ENCODE peak calls at places on chromosomes 1 and 21, in four cellular contexts. One of them, this sample, is unnamed.

GRCh38 chr1:206551985-206552325 is 44.6 kb downstream of the RASSF5 start:
- DNase-seq in body of pancreas: no peak
- DNase-seq in mesenchymal stem cell: no peak
- DNase-seq in A549: no peak
- DNase-seq in this sample: no peak

GRCh38 chr1:17549384-17549783 is 9.9 kb downstream of the ARHGEF10L start:
- DNase-seq in mesenchymal stem cell: no peak
- DNase-seq in A549: no peak
- DNase-seq in body of pancreas: no peak
- DNase-seq in this sample: no peak

GRCh38 chr21:33931799-33932390 is 16.3 kb upstream of the ATP5PO start:
- DNase-seq in A549: no peak
- DNase-seq in mesenchymal stem cell: peak; percentile 55
- DNase-seq in body of pancreas: no peak
- DNase-seq in this sample: no peak

GRCh38 chr1:29812397-29813135 is 576.2 kb downstream of the PTPRU start:
- DNase-seq in body of pancreas: no peak
- DNase-seq in A549: no peak
- DNase-seq in mesenchymal stem cell: no peak
- DNase-seq in this sample: no peak

GRCh38 chr1:36134031-36134430 is 9.0 kb upstream of the COL8A2 start:
- DNase-seq in body of pancreas: no peak
- DNase-seq in mesenchymal stem cell: no peak
- DNase-seq in A549: no peak
- DNase-seq in this sample: no peak

GRCh38 chr1:228336308-228337030 is 70.2 kb downstream of the TRIM11 start:
- DNase-seq in body of pancreas: peak; percentile 6
- DNase-seq in mesenchymal stem cell: no peak
- DNase-seq in A549: no peak
- DNase-seq in this sample: no peak

GRCh38 chr1:40690919-40691537 is 476 bp upstream of the NFYC start:
- DNase-seq in body of pancreas: no peak
- DNase-seq in A549: no peak
- DNase-seq in mesenchymal stem cell: no peak
- DNase-seq in this sample: no peak

GRCh38 chr1:167173516-167174184 is 47.0 kb upstream of the POU2F1 start:
- DNase-seq in mesenchymal stem cell: peak; percentile 50
- DNase-seq in body of pancreas: no peak
- DNase-seq in A549: no peak
- DNase-seq in this sample: no peak

GRCh38 chr1:25703671-25704637 is 87.4 kb downstream of the MAN1C1 start:
- DNase-seq in mesenchymal stem cell: no peak
- DNase-seq in body of pancreas: no peak
- DNase-seq in A549: no peak
- DNase-seq in this sample: no peak

GRCh38 chr1:211579434-211580302 is 707 bp upstream of the SLC30A1 start:
- DNase-seq in body of pancreas: peak; percentile 86
- DNase-seq in A549: peak; percentile 48
- DNase-seq in mesenchymal stem cell: peak; percentile 56
- DNase-seq in this sample: peak; percentile 89

GRCh38 chr1:172477741-172478140 is 33.9 kb upstream of the PIGC start:
- DNase-seq in mesenchymal stem cell: no peak
- DNase-seq in body of pancreas: no peak
- DNase-seq in A549: no peak
- DNase-seq in this sample: no peak

GRCh38 chr1:216660561-216660960 is 62.7 kb downstream of the ESRRG start:
- DNase-seq in mesenchymal stem cell: no peak
- DNase-seq in A549: no peak
- DNase-seq in body of pancreas: no peak
- DNase-seq in this sample: no peak

GRCh38 chr1:201265771-201266170 is 17.5 kb upstream of the PKP1 start:
- DNase-seq in A549: peak; percentile 40
- DNase-seq in mesenchymal stem cell: peak; percentile 6
- DNase-seq in body of pancreas: no peak
- DNase-seq in this sample: no peak

GRCh38 chr21:41973861-41974751 is 20.3 kb upstream of the C2CD2 start:
- DNase-seq in body of pancreas: no peak
- DNase-seq in A549: peak; percentile 23
- DNase-seq in mesenchymal stem cell: no peak
- DNase-seq in this sample: peak; percentile 26

GRCh38 chr1:171220551-171221175 is 27.6 kb upstream of the FMO1 start:
- DNase-seq in mesenchymal stem cell: peak; percentile 53
- DNase-seq in body of pancreas: no peak
- DNase-seq in A549: no peak
- DNase-seq in this sample: no peak

GRCh38 chr1:153572569-153573015 is 6.9 kb upstream of the S100A2 start:
- DNase-seq in mesenchymal stem cell: peak; percentile 87
- DNase-seq in body of pancreas: peak; percentile 85
- DNase-seq in A549: peak; percentile 86
- DNase-seq in this sample: peak; percentile 92

GRCh38 chr1:153577138-153577537 is 11.5 kb upstream of the S100A2 start:
- DNase-seq in A549: no peak
- DNase-seq in body of pancreas: no peak
- DNase-seq in mesenchymal stem cell: no peak
- DNase-seq in this sample: no peak

GRCh38 chr1:153571706-153572105 is 6.1 kb upstream of the S100A2 start:
- DNase-seq in A549: no peak
- DNase-seq in body of pancreas: no peak
- DNase-seq in mesenchymal stem cell: no peak
- DNase-seq in this sample: no peak

GRCh38 chr1:153570874-153571273 is 5.2 kb upstream of the S100A2 start:
- DNase-seq in body of pancreas: no peak
- DNase-seq in A549: no peak
- DNase-seq in mesenchymal stem cell: no peak
- DNase-seq in this sample: no peak

DNA sequence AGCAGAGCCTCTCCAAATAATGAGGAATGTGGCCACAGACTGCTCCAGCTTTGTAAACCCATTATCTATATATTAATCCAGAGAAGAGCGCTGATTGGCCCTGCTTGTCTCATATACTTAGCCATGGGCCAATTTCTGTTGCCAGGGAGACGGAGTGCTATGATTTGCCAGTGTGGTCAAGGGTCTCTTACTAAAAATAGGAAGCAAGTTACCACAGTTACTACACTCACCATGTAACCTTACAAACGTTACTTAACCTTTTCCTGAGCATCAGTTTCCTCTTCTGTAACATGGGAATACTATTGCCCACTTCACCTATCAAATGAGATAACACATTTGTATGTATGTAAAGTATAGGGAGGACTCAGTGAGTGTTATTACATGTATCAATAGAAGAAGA is 7.7 kb upstream of the S100A2 start:
- DNase-seq in body of pancreas: no peak
- DNase-seq in A549: no peak
- DNase-seq in mesenchymal stem cell: peak; percentile 71
- DNase-seq in this sample: no peak
- H3K27ac ChIP-seq in body of pancreas: no peak overlapping the region
- H3K27ac ChIP-seq in A549: no peak overlapping the region
- H3K27ac ChIP-seq in mesenchymal stem cell: no peak overlapping the region
- H3K27ac ChIP-seq in this sample: no peak overlapping the region

DNA sequence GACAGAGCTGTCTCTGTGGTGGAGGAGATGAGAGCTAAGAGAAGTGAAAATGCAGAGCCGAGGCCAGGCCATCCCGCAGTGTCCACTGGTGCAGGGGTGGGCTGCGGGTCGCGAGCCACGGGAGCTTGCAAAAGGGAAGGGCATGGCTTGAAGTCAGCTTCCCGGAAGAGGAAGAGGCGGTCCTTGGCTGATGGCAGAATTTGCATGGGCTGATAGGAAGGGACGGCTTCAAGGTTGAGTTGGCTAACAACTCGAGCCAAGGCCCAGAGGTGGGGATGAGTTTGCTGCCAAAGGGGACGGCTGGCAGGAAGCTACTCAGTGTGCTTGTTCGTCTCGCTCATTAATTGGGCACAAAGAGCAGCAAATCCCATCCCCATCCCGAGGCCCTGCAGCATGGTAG is 329.7 kb upstream of the VAMP3 start:
- DNase-seq in A549: no peak
- DNase-seq in mesenchymal stem cell: no peak
- DNase-seq in body of pancreas: no peak
- DNase-seq in this sample: no peak
- H3K27ac ChIP-seq in A549: peak overlapping the region; percentile 47
- H3K27ac ChIP-seq in mesenchymal stem cell: no peak overlapping the region
- H3K27ac ChIP-seq in body of pancreas: no peak overlapping the region
- H3K27ac ChIP-seq in this sample: no peak overlapping the region

GRCh38 chr21:45873866-45874265 is 107.7 kb upstream of the COL6A1 start:
- DNase-seq in A549: no peak
- DNase-seq in mesenchymal stem cell: no peak
- DNase-seq in body of pancreas: no peak
- DNase-seq in this sample: no peak
- H3K27ac ChIP-seq in A549: no peak overlapping the region
- H3K27ac ChIP-seq in mesenchymal stem cell: no peak overlapping the region
- H3K27ac ChIP-seq in body of pancreas: no peak overlapping the region
- H3K27ac ChIP-seq in this sample: no peak overlapping the region

GRCh38 chr1:52602328-52603300 is at the start of gene GPX7:
- DNase-seq in mesenchymal stem cell: peak; percentile 49
- DNase-seq in body of pancreas: peak; percentile 54
- DNase-seq in A549: no peak
- DNase-seq in this sample: peak; percentile 19
- H3K27ac ChIP-seq in mesenchymal stem cell: no peak within 1 kb of the TSS
- H3K27ac ChIP-seq in body of pancreas: peak within 1 kb of the TSS; percentile 40
- H3K27ac ChIP-seq in A549: no peak within 1 kb of the TSS
- H3K27ac ChIP-seq in this sample: peak within 1 kb of the TSS; percentile 40

GRCh38 chr1:212827377-212827776 is 20.1 kb downstream of the SPATA45 start:
- DNase-seq in mesenchymal stem cell: no peak
- DNase-seq in A549: no peak
- DNase-seq in body of pancreas: no peak
- DNase-seq in this sample: no peak

GRCh38 chr1:212828395-212828794 is 19.1 kb downstream of the SPATA45 start:
- DNase-seq in A549: no peak
- DNase-seq in mesenchymal stem cell: no peak
- DNase-seq in body of pancreas: no peak
- DNase-seq in this sample: no peak

GRCh38 chr1:212824201-212824600 is 23.2 kb downstream of the SPATA45 start:
- DNase-seq in mesenchymal stem cell: no peak
- DNase-seq in body of pancreas: no peak
- DNase-seq in A549: no peak
- DNase-seq in this sample: no peak

GRCh38 chr1:212827831-212828278 is 19.6 kb downstream of the SPATA45 start:
- DNase-seq in A549: peak; percentile 26
- DNase-seq in mesenchymal stem cell: no peak
- DNase-seq in body of pancreas: no peak
- DNase-seq in this sample: peak; percentile 39

DNA sequence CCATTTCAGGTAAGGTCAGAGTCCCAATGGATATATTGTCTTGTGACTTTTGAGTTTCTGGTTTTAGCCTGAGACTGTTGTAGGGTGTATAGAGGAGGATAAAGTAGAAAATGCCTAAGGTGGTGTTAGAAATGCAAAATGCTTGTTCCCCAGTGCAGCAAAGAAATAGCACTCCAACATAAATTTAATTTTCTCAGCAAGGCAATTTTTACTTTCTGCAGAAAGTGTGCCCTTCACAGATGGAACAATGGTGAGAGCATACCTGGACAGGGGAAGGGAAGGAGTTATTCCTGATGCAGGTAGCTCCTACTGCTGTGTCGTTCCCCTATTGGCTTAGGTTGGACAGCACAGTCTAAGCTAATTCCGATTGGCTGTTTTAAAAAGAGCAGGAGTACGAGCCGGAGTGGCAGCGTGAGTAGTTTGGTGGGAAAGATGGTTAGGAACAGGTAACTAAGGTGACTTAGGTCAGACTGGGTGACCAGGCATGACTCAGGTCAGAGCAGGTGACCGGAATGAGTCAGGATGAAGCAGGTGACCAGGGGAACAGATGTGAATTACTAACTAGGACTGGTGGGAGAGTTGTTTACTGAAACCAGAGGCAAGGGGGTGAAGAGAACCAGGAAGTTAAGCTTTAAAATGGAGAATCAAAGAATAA is 21.5 kb downstream of the SPATA45 start:
- DNase-seq in A549: no peak
- DNase-seq in body of pancreas: no peak
- DNase-seq in mesenchymal stem cell: no peak
- DNase-seq in this sample: no peak
- H3K27ac ChIP-seq in A549: no peak overlapping the region
- H3K27ac ChIP-seq in body of pancreas: no peak overlapping the region
- H3K27ac ChIP-seq in mesenchymal stem cell: no peak overlapping the region
- H3K27ac ChIP-seq in this sample: no peak overlapping the region

GRCh38 chr1:205452906-205453305 is 2.9 kb downstream of the BLACAT1 start:
- DNase-seq in A549: no peak
- DNase-seq in mesenchymal stem cell: no peak
- DNase-seq in body of pancreas: no peak
- DNase-seq in this sample: no peak
- H3K27ac ChIP-seq in A549: no peak overlapping the region
- H3K27ac ChIP-seq in mesenchymal stem cell: no peak overlapping the region
- H3K27ac ChIP-seq in body of pancreas: no peak overlapping the region
- H3K27ac ChIP-seq in this sample: no peak overlapping the region

This sample was measured in colonic mucosa.